ENCODE peak calls at places on chromosome 5, in eight cellular contexts. One of them, this sample, is unnamed.

GRCh38 chr5:68745459-68745858 is 348.4 kb upstream of the SLC30A5 start:
- DNase-seq in GM20000: no peak
- DNase-seq in endothelial cell: no peak
- DNase-seq in mucosa of descending colon: peak
- DNase-seq in tibial nerve: no peak
- DNase-seq in left ventricle myocardium inferior: no peak
- DNase-seq in RWPE1: no peak
- DNase-seq in H9: no peak
- DNase-seq in this sample: peak

GRCh38 chr5:154242442-154242841 is 51.9 kb downstream of the GALNT10 start:
- DNase-seq in RWPE1: no peak
- DNase-seq in mucosa of descending colon: no peak
- DNase-seq in endothelial cell: no peak
- DNase-seq in left ventricle myocardium inferior: no peak
- DNase-seq in H9: no peak
- DNase-seq in tibial nerve: no peak
- DNase-seq in GM20000: no peak
- DNase-seq in this sample: no peak

GRCh38 chr5:616342-617039 is 4.4 kb downstream of the CEP72 start:
- DNase-seq in left ventricle myocardium inferior: no peak
- DNase-seq in endothelial cell: no peak
- DNase-seq in RWPE1: no peak
- DNase-seq in mucosa of descending colon: no peak
- DNase-seq in GM20000: no peak
- DNase-seq in tibial nerve: no peak
- DNase-seq in H9: no peak
- DNase-seq in this sample: no peak

GRCh38 chr5:115575167-115576070 is 26.9 kb downstream of the TICAM2 start:
- DNase-seq in H9: no peak
- DNase-seq in RWPE1: peak
- DNase-seq in mucosa of descending colon: no peak
- DNase-seq in GM20000: peak
- DNase-seq in endothelial cell: no peak
- DNase-seq in left ventricle myocardium inferior: no peak
- DNase-seq in tibial nerve: no peak
- DNase-seq in this sample: no peak

GRCh38 chr5:168449166-168449565 is 37.1 kb upstream of the RARS1 start:
- DNase-seq in H9: no peak
- DNase-seq in tibial nerve: no peak
- DNase-seq in left ventricle myocardium inferior: no peak
- DNase-seq in GM20000: no peak
- DNase-seq in RWPE1: peak
- DNase-seq in mucosa of descending colon: no peak
- DNase-seq in endothelial cell: no peak
- DNase-seq in this sample: no peak

GRCh38 chr5:102865510-102866314 is 110.6 kb downstream of the PAM start:
- DNase-seq in mucosa of descending colon: peak
- DNase-seq in left ventricle myocardium inferior: peak
- DNase-seq in endothelial cell: peak
- DNase-seq in RWPE1: peak
- DNase-seq in GM20000: peak
- DNase-seq in H9: peak
- DNase-seq in tibial nerve: peak
- DNase-seq in this sample: peak

GRCh38 chr5:154430466-154430865 is 15.3 kb upstream of the SAP30L start:
- DNase-seq in RWPE1: no peak
- DNase-seq in tibial nerve: no peak
- DNase-seq in mucosa of descending colon: no peak
- DNase-seq in H9: no peak
- DNase-seq in GM20000: no peak
- DNase-seq in left ventricle myocardium inferior: no peak
- DNase-seq in endothelial cell: no peak
- DNase-seq in this sample: no peak

GRCh38 chr5:165242701-165243100 is 1737.3 kb downstream of the MAT2B start:
- DNase-seq in mucosa of descending colon: no peak
- DNase-seq in GM20000: no peak
- DNase-seq in H9: no peak
- DNase-seq in RWPE1: no peak
- DNase-seq in left ventricle myocardium inferior: no peak
- DNase-seq in endothelial cell: no peak
- DNase-seq in tibial nerve: no peak
- DNase-seq in this sample: no peak

GRCh38 chr5:137269297-137269696 is 229.8 kb downstream of the SPOCK1 start:
- DNase-seq in mucosa of descending colon: no peak
- DNase-seq in tibial nerve: no peak
- DNase-seq in endothelial cell: no peak
- DNase-seq in GM20000: no peak
- DNase-seq in RWPE1: no peak
- DNase-seq in H9: no peak
- DNase-seq in left ventricle myocardium inferior: no peak
- DNase-seq in this sample: no peak

GRCh38 chr5:139524932-139525585 is 36.1 kb upstream of the UBE2D2 start:
- DNase-seq in GM20000: peak
- DNase-seq in endothelial cell: no peak
- DNase-seq in H9: no peak
- DNase-seq in RWPE1: no peak
- DNase-seq in left ventricle myocardium inferior: no peak
- DNase-seq in mucosa of descending colon: no peak
- DNase-seq in tibial nerve: no peak
- DNase-seq in this sample: no peak

GRCh38 chr5:4082966-4083564 is 487.4 kb downstream of the IRX1 start:
- DNase-seq in mucosa of descending colon: no peak
- DNase-seq in tibial nerve: no peak
- DNase-seq in endothelial cell: no peak
- DNase-seq in left ventricle myocardium inferior: no peak
- DNase-seq in RWPE1: peak
- DNase-seq in GM20000: no peak
- DNase-seq in H9: no peak
- DNase-seq in this sample: peak

GRCh38 chr5:79720096-79720495 is 30.5 kb downstream of the CMYA5 start:
- DNase-seq in H9: no peak
- DNase-seq in mucosa of descending colon: no peak
- DNase-seq in GM20000: no peak
- DNase-seq in endothelial cell: no peak
- DNase-seq in left ventricle myocardium inferior: no peak
- DNase-seq in RWPE1: no peak
- DNase-seq in tibial nerve: no peak
- DNase-seq in this sample: no peak

GRCh38 chr5:62322484-62322883 is 16.5 kb downstream of the KIF2A start:
- DNase-seq in tibial nerve: no peak
- DNase-seq in mucosa of descending colon: no peak
- DNase-seq in RWPE1: no peak
- DNase-seq in left ventricle myocardium inferior: no peak
- DNase-seq in H9: no peak
- DNase-seq in endothelial cell: no peak
- DNase-seq in GM20000: no peak
- DNase-seq in this sample: no peak

GRCh38 chr5:178149199-178149932 is 4.3 kb downstream of the NHP2 start:
- DNase-seq in left ventricle myocardium inferior: no peak
- DNase-seq in tibial nerve: no peak
- DNase-seq in mucosa of descending colon: no peak
- DNase-seq in GM20000: no peak
- DNase-seq in H9: no peak
- DNase-seq in endothelial cell: no peak
- DNase-seq in RWPE1: no peak
- DNase-seq in this sample: no peak

GRCh38 chr5:178152491-178153444 is 917 bp downstream of the NHP2 start:
- DNase-seq in mucosa of descending colon: no peak
- DNase-seq in GM20000: no peak
- DNase-seq in tibial nerve: no peak
- DNase-seq in RWPE1: no peak
- DNase-seq in H9: no peak
- DNase-seq in endothelial cell: no peak
- DNase-seq in left ventricle myocardium inferior: no peak
- DNase-seq in this sample: no peak

GRCh38 chr5:178147406-178147805 is 6.3 kb downstream of the NHP2 start:
- DNase-seq in mucosa of descending colon: no peak
- DNase-seq in endothelial cell: no peak
- DNase-seq in tibial nerve: no peak
- DNase-seq in left ventricle myocardium inferior: no peak
- DNase-seq in RWPE1: no peak
- DNase-seq in GM20000: no peak
- DNase-seq in H9: no peak
- DNase-seq in this sample: no peak

GRCh38 chr5:178153530-178154340 is at the start of gene NHP2:
- DNase-seq in GM20000: peak
- DNase-seq in H9: peak
- DNase-seq in left ventricle myocardium inferior: peak
- DNase-seq in RWPE1: peak
- DNase-seq in endothelial cell: peak
- DNase-seq in mucosa of descending colon: peak
- DNase-seq in tibial nerve: peak
- DNase-seq in this sample: peak

DNA sequence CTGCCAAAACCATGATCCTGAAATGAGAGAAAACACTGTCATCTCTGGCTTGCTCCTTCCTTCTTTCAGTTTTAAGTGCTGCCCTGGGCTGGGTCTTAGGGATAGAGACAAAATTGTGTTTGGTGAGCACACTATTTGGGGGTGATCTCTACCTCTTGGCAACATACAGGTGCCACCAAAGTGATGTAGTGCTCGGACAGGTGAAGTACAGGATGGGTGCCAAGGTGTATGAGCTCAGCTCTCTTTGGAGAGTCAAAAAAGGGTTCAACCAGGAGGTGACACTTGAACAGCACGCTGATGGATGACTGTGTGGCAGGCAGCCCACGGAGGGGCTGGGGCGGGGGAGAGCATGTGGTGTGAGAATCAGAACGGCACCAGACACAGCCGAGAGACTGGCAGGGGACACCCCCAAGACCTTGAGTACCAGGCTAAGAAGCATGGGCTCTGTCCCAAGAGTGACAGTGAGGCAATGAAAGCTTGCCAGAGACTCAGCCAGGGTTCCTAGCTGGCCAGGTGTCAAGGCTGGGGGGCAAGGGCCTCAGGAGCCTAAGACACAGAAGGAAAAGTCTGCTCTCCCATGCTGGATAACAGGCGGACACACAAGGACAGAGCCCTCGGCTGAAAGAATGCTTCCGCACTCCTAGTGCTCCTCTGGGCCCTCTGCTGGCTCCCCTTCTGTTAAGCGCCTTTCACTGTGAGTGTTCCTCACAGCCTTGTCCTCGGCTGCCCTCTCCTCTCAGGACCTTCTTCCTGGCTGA is 2.5 kb downstream of the NHP2 start:
- DNase-seq in mucosa of descending colon: no peak
- DNase-seq in H9: no peak
- DNase-seq in endothelial cell: no peak
- DNase-seq in left ventricle myocardium inferior: no peak
- DNase-seq in tibial nerve: no peak
- DNase-seq in RWPE1: no peak
- DNase-seq in GM20000: no peak
- DNase-seq in this sample: no peak
- TF ChIP-seq CTCF in mucosa of descending colon: no peak
- TF ChIP-seq CTCF in H9: peak
- TF ChIP-seq CTCF in endothelial cell: no peak
- TF ChIP-seq CTCF in left ventricle myocardium inferior: no peak
- TF ChIP-seq CTCF in tibial nerve: no peak
- TF ChIP-seq CTCF in RWPE1: no peak
- TF ChIP-seq CTCF in GM20000: no peak
- TF ChIP-seq CTCF in this sample: no peak

DNA sequence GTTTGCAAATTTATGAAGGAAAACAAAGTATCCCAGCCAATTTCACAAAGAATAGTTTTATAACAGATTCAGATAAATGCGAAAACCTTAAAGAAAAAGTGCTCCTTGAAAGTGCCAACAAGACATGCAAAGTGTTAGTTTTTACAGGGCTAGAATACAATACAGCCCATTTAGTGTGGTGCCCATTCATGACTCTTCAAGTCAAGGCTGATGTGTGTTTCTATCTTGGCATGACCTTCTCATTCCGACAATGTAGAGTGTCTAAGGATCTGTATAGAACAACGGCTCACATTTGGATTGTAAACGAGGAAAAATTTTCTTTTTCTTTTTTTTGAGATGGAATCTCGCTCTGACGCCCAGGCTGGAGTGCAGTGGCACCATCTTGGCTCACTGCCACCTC is 205.2 kb upstream of the SEMA6A start:
- DNase-seq in GM20000: no peak
- DNase-seq in tibial nerve: no peak
- DNase-seq in left ventricle myocardium inferior: no peak
- DNase-seq in endothelial cell: no peak
- DNase-seq in H9: no peak
- DNase-seq in RWPE1: no peak
- DNase-seq in mucosa of descending colon: no peak
- DNase-seq in this sample: no peak
- TF ChIP-seq CTCF in GM20000: no peak
- TF ChIP-seq CTCF in tibial nerve: no peak
- TF ChIP-seq CTCF in left ventricle myocardium inferior: no peak
- TF ChIP-seq CTCF in endothelial cell: no peak
- TF ChIP-seq CTCF in H9: no peak
- TF ChIP-seq CTCF in RWPE1: no peak
- TF ChIP-seq CTCF in mucosa of descending colon: no peak
- TF ChIP-seq CTCF in this sample: no peak

DNA sequence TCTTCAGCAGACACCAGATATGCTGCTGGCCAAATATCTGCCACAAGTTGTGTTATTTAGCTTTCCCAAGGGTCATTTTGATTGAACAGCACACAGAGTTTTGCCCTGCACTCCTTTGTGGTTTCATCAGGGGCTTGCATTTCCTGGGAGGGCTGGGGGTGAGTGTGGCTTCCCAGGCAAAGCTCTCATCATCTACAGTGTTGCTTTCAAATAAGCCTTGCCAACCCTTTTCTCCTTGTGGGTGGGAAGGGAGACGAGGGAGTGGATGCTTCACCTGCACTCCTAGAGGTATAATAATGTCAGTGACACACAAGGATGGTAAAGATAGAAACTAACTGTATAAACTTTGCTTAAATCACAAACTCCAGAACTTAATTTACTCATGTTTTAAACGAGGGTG is 107.0 kb downstream of the MARCHF11 start:
- DNase-seq in tibial nerve: no peak
- DNase-seq in H9: no peak
- DNase-seq in RWPE1: no peak
- DNase-seq in left ventricle myocardium inferior: no peak
- DNase-seq in endothelial cell: no peak
- DNase-seq in mucosa of descending colon: no peak
- DNase-seq in GM20000: no peak
- DNase-seq in this sample: no peak
- TF ChIP-seq CTCF in tibial nerve: no peak
- TF ChIP-seq CTCF in H9: no peak
- TF ChIP-seq CTCF in RWPE1: no peak
- TF ChIP-seq CTCF in left ventricle myocardium inferior: no peak
- TF ChIP-seq CTCF in endothelial cell: no peak
- TF ChIP-seq CTCF in mucosa of descending colon: no peak
- TF ChIP-seq CTCF in GM20000: no peak
- TF ChIP-seq CTCF in this sample: no peak

GRCh38 chr5:43389679-43390329 is 22.4 kb downstream of the CCL28 start:
- DNase-seq in tibial nerve: no peak
- DNase-seq in H9: peak
- DNase-seq in endothelial cell: peak
- DNase-seq in GM20000: peak
- DNase-seq in left ventricle myocardium inferior: peak
- DNase-seq in mucosa of descending colon: peak
- DNase-seq in RWPE1: peak
- DNase-seq in this sample: peak

DNA sequence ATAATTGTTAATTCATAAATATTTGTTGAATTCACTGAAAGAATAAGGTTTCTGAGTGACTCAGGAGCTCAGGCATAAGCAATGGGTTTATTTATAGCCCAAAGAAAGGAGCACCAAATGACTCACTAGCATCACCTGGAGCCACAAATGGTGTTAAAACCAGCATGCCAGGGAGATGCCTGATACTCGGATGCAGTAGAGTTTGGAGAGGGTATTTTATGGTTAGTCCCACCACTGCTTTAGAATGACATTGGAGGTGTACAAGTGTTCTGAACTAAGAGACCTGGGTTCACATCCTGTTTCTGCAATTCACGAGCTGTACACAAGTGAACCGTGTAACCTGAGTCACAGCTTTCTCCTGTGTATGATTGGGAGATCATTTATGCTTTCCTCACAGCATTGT is 25.2 kb downstream of the CCL28 start:
- DNase-seq in H9: no peak
- DNase-seq in endothelial cell: no peak
- DNase-seq in RWPE1: peak
- DNase-seq in tibial nerve: no peak
- DNase-seq in GM20000: peak
- DNase-seq in mucosa of descending colon: no peak
- DNase-seq in left ventricle myocardium inferior: no peak
- DNase-seq in this sample: peak
- TF ChIP-seq CTCF in H9: no peak
- TF ChIP-seq CTCF in endothelial cell: no peak
- TF ChIP-seq CTCF in RWPE1: no peak
- TF ChIP-seq CTCF in tibial nerve: no peak
- TF ChIP-seq CTCF in GM20000: no peak
- TF ChIP-seq CTCF in mucosa of descending colon: no peak
- TF ChIP-seq CTCF in left ventricle myocardium inferior: no peak
- TF ChIP-seq CTCF in this sample: no peak

This sample was measured in MCF 10A.